ENCODE peak calls at places on chromosomes 2 and 18, in four cellular contexts. One of them, this sample, is unnamed.

GRCh38 chr2:166637051-166637450 is 143.0 kb upstream of the SCN7A start:
- DNase-seq in colonic mucosa: no peak
- DNase-seq in sigmoid colon: no peak
- DNase-seq in ovary: no peak
- DNase-seq in this sample: no peak

GRCh38 chr2:42087857-42088195 is 40.0 kb downstream of the PKDCC start:
- DNase-seq in colonic mucosa: no peak
- DNase-seq in sigmoid colon: no peak
- DNase-seq in ovary: no peak
- DNase-seq in this sample: no peak

GRCh38 chr2:188766086-188766856 is 207.9 kb upstream of the COL3A1 start:
- DNase-seq in colonic mucosa: no peak
- DNase-seq in sigmoid colon: no peak
- DNase-seq in ovary: no peak
- DNase-seq in this sample: no peak

GRCh38 chr2:219435701-219436100 is 1.1 kb downstream of the SPEG start:
- DNase-seq in colonic mucosa: no peak
- DNase-seq in sigmoid colon: no peak
- DNase-seq in ovary: no peak
- DNase-seq in this sample: no peak

GRCh38 chr18:44841769-44842587 is 161.3 kb downstream of the SETBP1 start:
- DNase-seq in colonic mucosa: no peak
- DNase-seq in sigmoid colon: no peak
- DNase-seq in ovary: no peak
- DNase-seq in this sample: peak; percentile 21

GRCh38 chr18:31721596-31721995 is 37.2 kb upstream of the B4GALT6 start:
- DNase-seq in colonic mucosa: no peak
- DNase-seq in sigmoid colon: no peak
- DNase-seq in ovary: no peak
- DNase-seq in this sample: no peak

GRCh38 chr2:27185331-27186026 is 26.4 kb upstream of the ATRAID start:
- DNase-seq in colonic mucosa: no peak
- DNase-seq in sigmoid colon: peak; percentile 74
- DNase-seq in ovary: no peak
- DNase-seq in this sample: no peak

GRCh38 chr2:230751062-230751461 is 38.4 kb downstream of the CAB39 start:
- DNase-seq in colonic mucosa: no peak
- DNase-seq in sigmoid colon: no peak
- DNase-seq in ovary: no peak
- DNase-seq in this sample: no peak

GRCh38 chr18:46556590-46557206 is 100.3 kb downstream of the LOXHD1 start:
- DNase-seq in colonic mucosa: no peak
- DNase-seq in sigmoid colon: no peak
- DNase-seq in ovary: no peak
- DNase-seq in this sample: no peak

GRCh38 chr2:40043641-40044040 is 264.6 kb upstream of the THUMPD2 start:
- DNase-seq in colonic mucosa: no peak
- DNase-seq in sigmoid colon: no peak
- DNase-seq in ovary: no peak
- DNase-seq in this sample: no peak

GRCh38 chr2:62199392-62200125 is 3.6 kb downstream of the B3GNT2 start:
- DNase-seq in colonic mucosa: no peak
- DNase-seq in sigmoid colon: no peak
- DNase-seq in ovary: no peak
- DNase-seq in this sample: no peak

GRCh38 chr2:62200868-62201267 is 5.0 kb downstream of the B3GNT2 start:
- DNase-seq in colonic mucosa: no peak
- DNase-seq in sigmoid colon: no peak
- DNase-seq in ovary: no peak
- DNase-seq in this sample: no peak

GRCh38 chr2:62201307-62201706 is 5.4 kb downstream of the B3GNT2 start:
- DNase-seq in colonic mucosa: no peak
- DNase-seq in sigmoid colon: no peak
- DNase-seq in ovary: no peak
- DNase-seq in this sample: no peak

GRCh38 chr2:62202019-62202722 is 6.3 kb downstream of the B3GNT2 start:
- DNase-seq in colonic mucosa: no peak
- DNase-seq in sigmoid colon: no peak
- DNase-seq in ovary: no peak
- DNase-seq in this sample: no peak

DNA sequence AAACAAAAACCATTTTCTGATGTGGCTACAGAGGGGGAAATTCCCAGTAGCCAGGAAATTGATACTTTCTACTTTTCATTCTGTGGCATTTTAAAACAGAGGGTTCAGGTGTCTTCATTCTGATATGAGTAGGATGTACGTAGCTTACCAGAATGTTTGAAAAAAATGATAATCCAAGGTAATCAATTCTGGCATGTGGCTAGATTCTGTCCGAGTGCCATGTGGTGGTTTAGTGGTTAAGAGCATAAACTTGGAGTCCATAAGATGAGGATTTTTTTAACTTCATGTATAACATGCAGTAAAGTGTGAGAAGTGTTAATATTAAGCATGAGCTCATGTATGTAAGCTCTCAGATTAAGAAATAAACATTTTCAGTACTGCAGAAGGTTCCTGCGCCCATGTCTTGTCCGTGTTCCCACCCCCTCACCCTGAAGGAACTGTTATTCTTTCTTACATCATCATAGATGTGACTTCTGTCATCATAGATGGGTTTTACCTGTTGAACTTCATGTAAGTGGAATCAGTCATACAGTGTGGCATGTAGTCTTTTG is 4.5 kb downstream of the B3GNT2 start:
- DNase-seq in colonic mucosa: no peak
- DNase-seq in sigmoid colon: no peak
- DNase-seq in ovary: no peak
- DNase-seq in this sample: no peak
- H3K4me1 ChIP-seq in colonic mucosa: no peaks in the 10 kb centered on the region
- H3K4me1 ChIP-seq in sigmoid colon: peaks cover 61% of the 10 kb centered on the region
- H3K4me1 ChIP-seq in ovary: peaks cover 7% of the 10 kb centered on the region
- H3K4me1 ChIP-seq in this sample: peaks cover 8% of the 10 kb centered on the region

DNA sequence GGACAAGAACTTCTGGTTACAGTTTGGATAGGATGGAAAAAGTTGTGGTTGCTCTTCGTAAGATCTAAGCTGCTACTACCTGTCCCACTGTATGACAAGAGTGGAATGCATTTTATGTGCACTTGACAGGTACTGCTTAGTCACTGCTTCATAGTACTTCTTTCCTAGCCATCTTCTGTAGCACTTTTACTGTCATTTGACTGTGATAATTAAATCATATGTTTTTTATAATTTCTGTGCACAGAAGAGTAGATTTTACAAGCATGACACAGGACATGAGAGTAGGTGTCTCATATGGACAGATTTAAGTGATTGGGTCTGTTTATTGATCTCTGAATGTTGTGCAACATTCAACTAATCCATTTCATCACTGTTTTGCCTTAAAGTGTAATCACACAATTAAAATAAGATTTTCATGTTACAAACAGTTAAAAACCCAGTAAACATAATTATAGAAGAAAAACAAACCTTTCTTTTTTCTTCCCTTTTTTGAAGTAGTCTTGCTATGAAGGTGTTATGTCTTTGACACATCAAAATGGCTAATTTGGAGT is 2.9 kb downstream of the SPATS2L start:
- DNase-seq in colonic mucosa: no peak
- DNase-seq in sigmoid colon: no peak
- DNase-seq in ovary: no peak
- DNase-seq in this sample: no peak
- H3K4me1 ChIP-seq in colonic mucosa: no peaks in the 10 kb centered on the region
- H3K4me1 ChIP-seq in sigmoid colon: peaks cover 69% of the 10 kb centered on the region
- H3K4me1 ChIP-seq in ovary: peaks cover 8% of the 10 kb centered on the region
- H3K4me1 ChIP-seq in this sample: peaks cover 19% of the 10 kb centered on the region

GRCh38 chr2:218031261-218031660 is 28.5 kb upstream of the TNS1 start:
- DNase-seq in colonic mucosa: no peak
- DNase-seq in sigmoid colon: no peak
- DNase-seq in ovary: no peak
- DNase-seq in this sample: no peak

GRCh38 chr2:218033590-218034496 is 31.0 kb upstream of the TNS1 start:
- DNase-seq in colonic mucosa: peak; percentile 17
- DNase-seq in sigmoid colon: no peak
- DNase-seq in ovary: no peak
- DNase-seq in this sample: peak; percentile 40

GRCh38 chr2:218031771-218032257 is 29.0 kb upstream of the TNS1 start:
- DNase-seq in colonic mucosa: no peak
- DNase-seq in sigmoid colon: no peak
- DNase-seq in ovary: no peak
- DNase-seq in this sample: no peak

GRCh38 chr2:218032336-218033171 is 29.8 kb upstream of the TNS1 start:
- DNase-seq in colonic mucosa: peak; percentile 15
- DNase-seq in sigmoid colon: no peak
- DNase-seq in ovary: no peak
- DNase-seq in this sample: peak; percentile 38

DNA sequence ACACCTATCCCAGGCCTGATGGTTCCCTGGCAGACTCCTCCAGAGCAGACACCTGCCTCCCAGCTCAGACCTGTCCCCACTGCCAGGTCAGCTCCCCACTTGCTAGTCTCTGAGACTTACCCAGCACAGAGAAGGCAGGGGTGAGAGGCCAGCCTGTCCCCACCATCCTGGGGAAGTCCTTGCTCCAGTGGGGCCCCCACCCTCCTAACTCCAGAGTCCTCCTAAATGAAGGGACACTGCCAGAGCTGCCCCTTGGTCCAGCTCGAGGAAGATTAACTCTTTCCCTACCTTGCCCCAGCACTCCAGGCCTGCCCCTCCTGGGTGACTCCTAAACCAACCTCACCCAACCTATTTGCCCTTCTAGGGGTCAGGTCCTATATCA is 30.4 kb upstream of the TNS1 start:
- DNase-seq in colonic mucosa: no peak
- DNase-seq in sigmoid colon: no peak
- DNase-seq in ovary: no peak
- DNase-seq in this sample: no peak
- H3K4me1 ChIP-seq in colonic mucosa: no peaks in the 10 kb centered on the region
- H3K4me1 ChIP-seq in sigmoid colon: peaks cover 25% of the 10 kb centered on the region
- H3K4me1 ChIP-seq in ovary: no peaks in the 10 kb centered on the region
- H3K4me1 ChIP-seq in this sample: no peaks in the 10 kb centered on the region

DNA sequence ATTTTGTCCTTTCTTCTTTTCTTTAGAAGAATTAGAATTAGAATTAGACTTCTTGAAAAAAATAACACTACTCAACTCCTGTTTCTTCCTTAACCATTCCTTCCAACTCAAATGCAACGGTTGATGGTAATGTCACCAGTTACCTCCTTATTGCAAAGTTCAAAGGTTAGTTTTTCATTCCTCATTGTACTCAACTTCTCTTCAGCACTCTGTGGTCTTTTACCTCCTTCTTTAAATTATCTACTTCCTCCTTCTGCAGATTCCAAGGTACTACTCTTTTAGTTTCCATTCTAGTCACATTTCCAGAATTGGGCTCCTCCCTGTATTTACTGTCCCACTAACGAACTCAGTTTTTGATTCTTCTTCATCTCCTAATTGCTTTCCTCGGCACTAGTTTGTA is 700.7 kb downstream of the SATB2 start:
- DNase-seq in colonic mucosa: no peak
- DNase-seq in sigmoid colon: no peak
- DNase-seq in ovary: no peak
- DNase-seq in this sample: no peak
- H3K4me1 ChIP-seq in colonic mucosa: no peaks in the 10 kb centered on the region
- H3K4me1 ChIP-seq in sigmoid colon: no peaks in the 10 kb centered on the region
- H3K4me1 ChIP-seq in ovary: no peaks in the 10 kb centered on the region
- H3K4me1 ChIP-seq in this sample: no peaks in the 10 kb centered on the region

DNA sequence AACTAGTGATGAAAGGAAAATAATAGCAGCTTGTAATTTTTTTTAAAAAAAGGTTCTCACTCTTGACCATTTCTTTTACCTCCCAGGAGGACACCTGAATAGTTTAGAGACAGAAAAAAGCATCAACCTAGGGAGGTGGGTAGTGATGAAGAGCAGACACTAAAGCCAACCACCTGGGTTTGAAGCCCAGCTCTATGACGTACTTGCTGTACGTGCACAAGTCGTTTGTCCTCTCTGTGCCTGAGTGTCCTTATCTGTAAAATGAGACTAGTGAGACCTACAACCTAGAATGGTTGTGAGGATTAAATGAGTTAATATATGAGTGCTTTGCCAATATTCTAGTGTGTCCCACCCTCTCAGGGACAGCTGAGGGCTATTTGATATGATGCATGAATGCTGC is 5.8 kb downstream of the SLC1A4 start:
- DNase-seq in colonic mucosa: no peak
- DNase-seq in sigmoid colon: no peak
- DNase-seq in ovary: no peak
- DNase-seq in this sample: no peak
- H3K4me1 ChIP-seq in colonic mucosa: peaks cover 6% of the 10 kb centered on the region
- H3K4me1 ChIP-seq in sigmoid colon: peaks cover 25% of the 10 kb centered on the region
- H3K4me1 ChIP-seq in ovary: peaks cover 17% of the 10 kb centered on the region
- H3K4me1 ChIP-seq in this sample: no peaks in the 10 kb centered on the region

GRCh38 chr2:45741451-45741850 is 90.0 kb downstream of the PRKCE start:
- DNase-seq in colonic mucosa: no peak
- DNase-seq in sigmoid colon: peak; percentile 82
- DNase-seq in ovary: no peak
- DNase-seq in this sample: no peak
- H3K4me1 ChIP-seq in colonic mucosa: no peaks in the 10 kb centered on the region
- H3K4me1 ChIP-seq in sigmoid colon: peaks cover 57% of the 10 kb centered on the region
- H3K4me1 ChIP-seq in ovary: peaks cover 6% of the 10 kb centered on the region
- H3K4me1 ChIP-seq in this sample: peaks cover 3% of the 10 kb centered on the region

GRCh38 chr2:74001781-74002514 is 17.2 kb downstream of the TET3 start:
- DNase-seq in colonic mucosa: no peak
- DNase-seq in sigmoid colon: peak; percentile 64
- DNase-seq in ovary: no peak
- DNase-seq in this sample: no peak

GRCh38 chr2:73998933-73999332 is 14.2 kb downstream of the TET3 start:
- DNase-seq in colonic mucosa: no peak
- DNase-seq in sigmoid colon: no peak
- DNase-seq in ovary: no peak
- DNase-seq in this sample: no peak

GRCh38 chr2:74002515-74003391 is 18.0 kb downstream of the TET3 start:
- DNase-seq in colonic mucosa: peak; percentile 79
- DNase-seq in sigmoid colon: peak; percentile 90
- DNase-seq in ovary: peak; percentile 87
- DNase-seq in this sample: peak; percentile 90

GRCh38 chr2:73999881-74000597 is 15.3 kb downstream of the TET3 start:
- DNase-seq in colonic mucosa: peak; percentile 41
- DNase-seq in sigmoid colon: no peak
- DNase-seq in ovary: peak; percentile 45
- DNase-seq in this sample: peak; percentile 74

DNA sequence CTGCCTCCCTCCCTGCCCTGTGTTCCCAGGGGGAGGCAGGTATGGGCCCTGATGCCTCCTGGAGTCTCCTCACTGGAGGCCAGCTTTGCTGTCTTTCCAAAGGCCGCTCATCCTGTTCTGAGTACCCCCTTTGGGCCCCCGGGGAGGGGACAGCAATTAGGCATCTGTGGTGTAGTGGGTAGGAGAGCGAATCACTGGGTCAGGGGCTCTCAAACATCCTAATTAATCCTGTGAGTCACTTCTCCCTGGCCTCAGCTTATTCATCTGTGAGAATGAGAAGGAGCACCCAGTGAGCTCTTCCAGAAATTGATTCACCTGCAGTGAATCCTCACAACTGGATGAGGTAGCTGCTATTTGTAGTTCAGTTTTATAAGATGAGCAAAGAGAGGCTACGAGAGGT is 16.4 kb downstream of the TET3 start:
- DNase-seq in colonic mucosa: no peak
- DNase-seq in sigmoid colon: no peak
- DNase-seq in ovary: no peak
- DNase-seq in this sample: no peak
- H3K4me1 ChIP-seq in colonic mucosa: peaks cover 10% of the 10 kb centered on the region
- H3K4me1 ChIP-seq in sigmoid colon: peaks cover 55% of the 10 kb centered on the region
- H3K4me1 ChIP-seq in ovary: peaks cover 27% of the 10 kb centered on the region
- H3K4me1 ChIP-seq in this sample: peaks cover 43% of the 10 kb centered on the region

This sample was measured in Peyer's patch.